ENCODE peak calls at places on chromosomes 12 and 14, in six cellular contexts. U is CD8-positive, alpha-beta T cell; G is GM10248; V is sigmoid colon; H is RWPE1; B is HFFc6. K is an unnamed sample.

GRCh38 chr12:90036641-90037040 is 328.0 kb upstream of the ATP2B1 start:
- DNase-seq in V (no peak), H (peak; percentile 51), U (no peak), G (no peak), B (peak; percentile 30), K (peak; percentile 39)

GRCh38 chr14:22885975-22886374 is 3.0 kb downstream of the REM2 start:
- DNase-seq in H (no peak), G (no peak), V (no peak), U (no peak), B (no peak), K (no peak)

GRCh38 chr12:76018111-76018510 is 13.5 kb downstream of the PHLDA1 start:
- DNase-seq in B (no peak), V (no peak), G (no peak), H (no peak), U (no peak), K (peak; percentile 54)

GRCh38 chr14:68365228-68365627 is 427.6 kb downstream of the ZFP36L1 start:
- DNase-seq in B (peak; percentile 42), U (no peak), H (peak; percentile 20), G (no peak), V (no peak), K (peak; percentile 9)

GRCh38 chr14:75430526-75430925 is 2.7 kb downstream of the JDP2 start:
- DNase-seq in U (no peak), V (no peak), B (no peak), G (no peak), H (no peak), K (no peak)

GRCh38 chr12:68919581-68920239 is 13.3 kb downstream of the CPM start:
- DNase-seq in G (no peak), U (no peak), V (no peak), H (no peak), B (no peak), K (no peak)

GRCh38 chr12:47394070-47394469 is 311.8 kb downstream of the RPAP3 start:
- DNase-seq in G (no peak), V (no peak), H (no peak), B (no peak), U (no peak), K (no peak)

GRCh38 chr12:116303929-116304328 is 26.4 kb upstream of the MED13L start:
- DNase-seq in H (no peak), B (no peak), V (peak; percentile 76), U (no peak), G (no peak), K (peak; percentile 47)

GRCh38 chr12:65632131-65632855 is 192.0 kb upstream of the HMGA2 start:
- DNase-seq in H (no peak), V (no peak), U (no peak), B (no peak), G (no peak), K (no peak)

GRCh38 chr12:3777206-3777809 is 24.4 kb upstream of the CRACR2A start:
- DNase-seq in V (no peak), H (peak; percentile 42), B (peak; percentile 39), G (peak; percentile 34), U (no peak), K (peak; percentile 58)

GRCh38 chr12:43737646-43738045 is 20.9 kb downstream of the PUS7L start:
- DNase-seq in V (no peak), B (peak; percentile 20), U (no peak), G (no peak), H (no peak), K (no peak)

GRCh38 chr14:69620211-69620611 is 8.8 kb downstream of the SUSD6 start:
- DNase-seq in V (no peak), U (no peak), G (no peak), H (no peak), B (no peak), K (no peak)

GRCh38 chr14:23127861-23128260 is 8.8 kb upstream of the CEBPE start:
- DNase-seq in V (no peak), G (no peak), H (no peak), U (no peak), B (no peak), K (no peak)

GRCh38 chr12:48447755-48448154 is 24.6 kb upstream of the ANP32D start:
- DNase-seq in U (no peak), V (no peak), B (no peak), G (no peak), H (no peak), K (no peak)

GRCh38 chr14:39491134-39491541 is 58.9 kb upstream of the FBXO33 start:
- DNase-seq in U (no peak), V (no peak), B (peak; percentile 30), H (peak; percentile 12), G (no peak), K (peak; percentile 38)

GRCh38 chr14:32129124-32129523 is 52.0 kb downstream of the ARHGAP5 start:
- DNase-seq in G (no peak), V (no peak), H (peak; percentile 13), B (peak; percentile 44), U (no peak), K (no peak)

GRCh38 chr14:90522585-90523191 is 125.9 kb downstream of the CALM1 start:
- DNase-seq in B (no peak), U (no peak), V (peak; percentile 95), H (no peak), G (no peak), K (peak; percentile 13)

GRCh38 chr12:2287151-2287550 is 234.4 kb downstream of the CACNA1C start:
- DNase-seq in B (no peak), H (no peak), G (no peak), U (no peak), V (no peak), K (no peak)

GRCh38 chr14:32565256-32565655 is 236.2 kb downstream of the AKAP6 start:
- DNase-seq in H (no peak), U (no peak), G (no peak), V (no peak), B (no peak), K (no peak)

GRCh38 chr12:130195369-130195768 is 33.1 kb downstream of the FZD10 start:
- DNase-seq in H (no peak), B (no peak), G (no peak), V (no peak), U (no peak), K (no peak)

GRCh38 chr14:32693114-32693513 is 245.6 kb upstream of the NPAS3 start:
- DNase-seq in H (no peak), G (no peak), U (no peak), B (no peak), V (no peak), K (peak; percentile 64)

GRCh38 chr12:62673027-62673815 is 206.6 kb downstream of the MON2 start:
- DNase-seq in U (no peak), G (no peak), H (no peak), V (no peak), B (no peak), K (no peak)

GRCh38 chr14:75295061-75295461 is 16.4 kb downstream of the FOS start:
- DNase-seq in U (no peak), G (no peak), B (peak; percentile 74), H (peak; percentile 67), V (peak; percentile 88), K (peak; percentile 75)

GRCh38 chr12:46407360-46407759 is 34.8 kb upstream of the SLC38A2 start:
- DNase-seq in B (no peak), G (no peak), V (no peak), H (no peak), U (no peak), K (no peak)

DNA sequence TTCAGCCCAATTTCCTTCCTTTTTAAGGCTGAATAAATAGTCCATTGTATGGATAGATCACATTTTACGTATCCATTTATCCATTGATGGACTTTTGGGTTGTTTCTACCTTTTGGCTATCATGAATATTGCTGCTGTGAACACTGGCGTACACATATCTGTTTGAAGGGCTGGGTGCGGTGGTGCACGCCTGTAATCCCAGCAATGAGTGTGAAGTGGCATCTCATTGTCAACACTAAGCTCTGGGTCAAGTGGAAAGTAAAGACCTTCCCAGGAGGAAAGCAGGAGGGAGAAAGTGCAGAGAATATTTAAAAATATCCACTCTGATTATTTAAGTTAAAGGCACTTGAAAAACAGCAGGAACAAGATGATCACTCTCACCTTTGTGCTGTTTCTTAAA is 11.7 kb upstream of the PLA2G1B start:
- DNase-seq in V (no peak), H (no peak), B (no peak), G (no peak), U (no peak), K (no peak)
- TF ChIP-seq CTCF in V (no peak), H (no peak), B (no peak), G (no peak), U (no peak), K (no peak)

DNA sequence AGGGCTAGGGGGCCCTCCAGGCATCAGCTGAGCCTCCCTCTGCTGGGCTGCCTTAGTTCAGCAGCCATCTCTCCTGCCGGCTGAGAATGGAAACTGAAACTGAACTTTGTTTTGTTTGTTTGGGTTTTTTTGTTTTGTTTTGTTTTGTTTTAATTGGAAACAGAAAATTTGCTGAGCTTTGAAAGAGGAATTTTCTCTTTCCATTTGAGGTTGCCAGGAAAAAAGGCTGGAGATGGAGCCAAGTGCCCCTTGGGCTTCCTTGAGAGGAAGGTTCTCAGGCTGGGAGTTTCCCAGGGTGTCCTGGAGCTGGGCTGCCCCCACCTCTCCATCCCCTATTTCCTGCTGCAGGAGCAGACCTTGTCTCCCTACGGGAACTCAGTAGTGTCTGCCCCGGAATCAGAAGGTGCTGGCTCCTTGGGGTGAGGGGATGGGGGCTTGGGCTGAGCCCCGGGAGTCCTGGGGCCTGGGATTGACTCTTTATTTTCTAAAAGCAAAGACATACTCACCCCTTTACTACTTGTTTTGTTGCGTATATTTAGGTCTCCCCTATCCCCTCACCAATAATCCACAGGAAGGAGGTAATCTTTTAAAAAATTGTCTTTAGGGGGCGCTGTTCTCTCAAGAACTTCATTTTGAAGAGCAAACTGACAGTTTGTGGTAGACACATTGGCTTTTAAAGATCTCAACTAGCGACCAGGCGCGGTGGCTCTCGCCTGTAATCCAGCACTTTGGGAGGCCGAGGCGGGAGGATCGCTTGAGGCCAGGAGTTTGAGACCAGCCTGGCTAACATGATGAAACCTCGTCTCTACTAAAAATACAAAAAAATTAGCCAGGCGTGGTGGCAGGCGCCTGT is 21.3 kb upstream of the OASL start:
- DNase-seq in U (peak; percentile 72), B (peak; percentile 32), V (no peak), G (peak; percentile 81), H (no peak), K (peak; percentile 52)
- TF ChIP-seq CTCF in U (peak; percentile 64), B (peak; percentile 75), V (no peak), G (peak; percentile 61), H (peak; percentile 16), K (peak; percentile 52)

DNA sequence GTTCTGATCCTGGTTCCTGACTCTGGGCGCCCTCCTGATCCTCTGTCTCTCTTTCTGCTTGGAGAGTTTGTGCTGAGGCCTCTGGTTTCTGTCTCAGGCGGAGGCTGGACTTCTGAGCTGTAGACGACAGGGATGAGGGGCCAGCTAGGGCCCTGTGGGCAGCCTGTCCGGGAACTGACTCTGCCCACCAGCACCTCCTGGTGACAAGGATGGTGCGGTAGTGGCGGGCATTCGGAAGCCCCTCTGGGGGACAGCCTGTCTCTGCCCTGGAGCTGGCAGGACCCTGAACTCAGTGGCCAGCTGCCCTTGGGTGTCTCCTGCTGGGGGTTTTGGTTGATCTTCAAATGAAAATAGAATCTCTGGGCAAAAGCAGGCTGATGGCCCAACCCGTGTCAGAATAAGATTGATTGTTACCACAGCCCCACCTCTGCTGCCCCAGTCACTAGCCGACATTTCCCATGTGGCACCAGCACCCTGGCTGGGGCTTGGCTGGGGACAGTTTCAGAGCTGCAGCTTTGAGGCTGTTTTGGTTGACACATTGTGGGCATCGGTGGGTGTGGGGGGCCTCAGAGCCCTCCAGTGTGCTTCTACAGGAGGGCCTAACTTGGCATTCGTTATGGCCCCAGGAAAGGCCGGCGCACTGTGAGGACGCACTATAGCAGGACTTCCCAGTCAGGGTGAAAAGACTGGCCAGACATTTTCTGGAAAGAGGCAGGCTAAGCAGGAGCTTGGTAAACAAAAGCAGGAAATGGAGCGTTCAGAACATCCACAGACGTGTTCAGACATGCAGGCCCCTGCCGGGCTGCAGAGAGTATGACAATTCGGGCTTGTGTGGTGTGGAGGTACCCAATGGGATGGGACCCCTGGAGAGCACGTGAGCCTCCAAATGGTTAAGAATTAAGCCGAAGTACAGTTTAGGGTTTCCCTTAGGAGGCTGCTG is 16.1 kb downstream of the KRT80 start:
- DNase-seq in G (no peak), U (no peak), V (no peak), B (no peak), H (peak; percentile 89), K (peak; percentile 95)
- TF ChIP-seq CTCF in G (no peak), U (no peak), V (no peak), B (no peak), H (no peak), K (peak; percentile 36)

GRCh38 chr12:132523576-132524331 is 33.8 kb downstream of the FBRSL1 start:
- DNase-seq in G (peak; percentile 90), U (peak; percentile 86), H (peak; percentile 55), V (no peak), B (peak; percentile 12), K (peak; percentile 66)
- TF ChIP-seq CTCF in G (peak; percentile 74), U (peak; percentile 78), H (peak; percentile 58), V (peak; percentile 22), B (peak; percentile 95), K (peak; percentile 59)

K was measured in MCF 10A.